ENCODE peak calls at places on chromosomes 6 and 20, in six cellular contexts. M, N, F, D, J and T are unnamed samples.

GRCh38 chr6:40719671-40720374 is 132.7 kb upstream of the LRFN2 start:
- DNase-seq in M (peak), D (no peak), J (no peak), F (peak), N (no peak), T (no peak)

GRCh38 chr6:18242062-18242851 is 22.1 kb downstream of the DEK start:
- DNase-seq in N (peak), M (peak), J (peak), F (no peak), D (no peak), T (no peak)

GRCh38 chr6:135291288-135292116 is 110.4 kb downstream of the MYB start:
- DNase-seq in M (peak), J (peak), N (no peak), D (no peak), F (no peak), T (no peak)

GRCh38 chr6:8085053-8085511 is 17.3 kb downstream of the EEF1E1 start:
- DNase-seq in N (no peak), D (no peak), M (peak), F (no peak), J (peak), T (no peak)

GRCh38 chr6:111555041-111555440 is 50.6 kb downstream of the TRAF3IP2 start:
- DNase-seq in J (no peak), D (no peak), N (no peak), F (no peak), M (no peak), T (no peak)

GRCh38 chr6:138724015-138724414 is 49.6 kb upstream of the CCDC28A start:
- DNase-seq in M (peak), D (peak), N (no peak), F (no peak), J (no peak), T (no peak)

GRCh38 chr6:143575440-143575839 is 63.9 kb upstream of the FUCA2 start:
- DNase-seq in D (peak), F (peak), M (peak), J (peak), N (peak), T (no peak)

GRCh38 chr6:3542032-3542640 is 85.3 kb upstream of the SLC22A23 start:
- DNase-seq in N (peak), M (no peak), D (peak), J (no peak), F (no peak), T (no peak)

GRCh38 chr6:12049165-12049564 is 37.1 kb downstream of the HIVEP1 start:
- DNase-seq in N (no peak), J (no peak), F (peak), M (no peak), D (no peak), T (no peak)

GRCh38 chr6:26198626-26199056 is 111.4 kb downstream of the HFE start:
- DNase-seq in M (no peak), J (no peak), N (no peak), D (no peak), F (no peak), T (no peak)

GRCh38 chr6:37705239-37706051 is 7.8 kb upstream of the MDGA1 start:
- DNase-seq in M (peak), J (peak), N (peak), F (peak), D (peak), T (peak)

GRCh38 chr6:137978252-137978896 is 111.3 kb downstream of the TNFAIP3 start:
- DNase-seq in N (peak), M (peak), J (peak), D (peak), F (peak), T (no peak)

GRCh38 chr6:28725890-28726348 is 197.9 kb downstream of the TRIM27 start:
- DNase-seq in M (peak), J (peak), D (no peak), N (no peak), F (no peak), T (no peak)

GRCh38 chr6:63348836-63349235 is 29.1 kb upstream of the LGSN start:
- DNase-seq in F (no peak), D (no peak), N (no peak), M (no peak), J (no peak), T (no peak)

DNA sequence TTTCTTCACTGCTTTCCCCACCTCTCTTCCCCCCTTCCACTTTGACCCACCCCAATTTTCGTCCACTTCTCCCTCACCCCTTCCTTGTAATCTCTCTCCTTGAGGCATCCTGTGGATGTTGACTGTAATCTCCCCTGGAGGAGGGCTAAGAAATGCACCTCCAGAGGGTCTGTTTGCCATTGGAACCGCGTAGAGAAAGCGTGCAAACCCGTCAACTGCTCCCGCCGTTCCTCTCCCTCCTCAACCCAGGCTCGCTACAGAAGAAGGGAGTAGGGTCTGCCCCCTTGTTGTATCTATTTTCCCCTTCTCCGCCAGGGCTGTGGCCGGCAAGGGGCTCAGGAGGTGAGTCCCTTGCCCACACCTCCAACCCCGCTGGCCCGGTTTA is 502 bp upstream of the HTR1E start:
- DNase-seq in N (no peak), D (no peak), J (no peak), F (no peak), M (no peak), T (no peak)
- TF ChIP-seq CTCF in N (no peak), D (no peak), J (no peak), F (no peak), M (no peak), T (no peak)

DNA sequence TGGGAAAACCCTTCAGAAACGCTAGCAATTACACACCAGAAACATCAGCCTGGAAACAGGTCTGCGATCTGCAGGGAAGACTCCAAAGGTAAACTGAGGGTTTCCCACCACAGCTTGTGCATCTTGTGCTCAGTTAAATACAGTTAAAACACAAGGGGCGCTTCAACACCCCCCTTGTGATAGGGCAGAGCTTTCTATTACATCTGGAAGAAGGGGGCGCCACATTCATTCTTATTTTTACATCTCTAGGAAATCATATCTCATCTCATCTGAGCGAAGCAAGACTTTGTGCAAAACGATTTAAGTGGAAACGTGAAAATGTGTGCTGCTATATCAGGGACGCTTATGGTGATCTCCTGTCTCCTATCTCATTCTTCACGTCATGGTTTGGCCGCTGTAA is 58.5 kb downstream of the PRND start:
- DNase-seq in D (no peak), F (no peak), M (no peak), N (no peak), J (no peak), T (no peak)
- TF ChIP-seq CTCF in D (no peak), F (no peak), M (no peak), N (no peak), J (no peak), T (no peak)

GRCh38 chr20:17960927-17961599 is 7.5 kb downstream of the SNX5 start:
- DNase-seq in D (peak), M (no peak), J (no peak), F (no peak), N (peak), T (no peak)

GRCh38 chr20:17957505-17958325 is 10.9 kb downstream of the SNX5 start:
- DNase-seq in J (no peak), F (no peak), N (no peak), D (no peak), M (no peak), T (no peak)

GRCh38 chr20:17959257-17959627 is 9.4 kb downstream of the SNX5 start:
- DNase-seq in F (no peak), D (no peak), J (no peak), N (no peak), M (no peak), T (no peak)

GRCh38 chr20:17956099-17956685 is 12.4 kb downstream of the SNX5 start:
- DNase-seq in M (no peak), F (no peak), N (no peak), D (no peak), J (no peak), T (no peak)

GRCh38 chr20:17958326-17959256 is 10.0 kb downstream of the SNX5 start:
- DNase-seq in M (no peak), N (no peak), J (no peak), D (no peak), F (no peak), T (no peak)
- TF ChIP-seq CTCF in M (no peak), N (peak), J (no peak), D (no peak), F (no peak), T (no peak)

DNA sequence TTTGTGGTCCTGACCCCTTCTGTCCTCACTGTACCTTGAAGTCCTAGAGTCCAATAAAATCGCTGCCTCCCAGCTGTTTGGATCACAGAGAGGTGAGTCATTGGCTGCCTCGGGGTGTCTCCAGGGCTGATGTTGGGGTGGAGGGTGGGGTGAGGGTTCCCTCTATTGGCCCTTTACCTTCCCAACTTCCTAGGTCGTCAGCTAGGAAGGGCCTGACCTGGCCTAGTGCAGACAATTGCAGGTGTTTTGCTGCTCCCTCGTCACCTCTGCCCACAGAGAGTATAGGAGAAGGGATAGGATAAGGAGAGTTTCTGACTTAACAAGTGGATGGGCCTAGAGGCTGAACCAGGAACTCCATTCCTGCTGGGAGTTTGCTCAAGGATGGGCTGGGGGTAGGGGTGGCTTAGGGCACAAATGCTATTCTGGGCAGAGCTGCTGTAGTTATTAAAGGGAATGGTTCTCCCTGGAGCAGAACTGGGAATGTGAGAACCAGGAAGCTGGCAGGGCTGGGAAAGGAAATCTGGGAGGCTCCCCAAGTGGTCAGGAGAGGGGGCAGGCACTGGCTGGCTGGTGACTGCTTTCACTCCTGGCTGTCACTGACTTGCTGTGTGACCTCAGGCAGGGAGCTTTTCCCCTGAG is 1.4 kb downstream of the TP53INP2 start:
- DNase-seq in J (peak), N (peak), M (peak), D (peak), F (no peak), T (no peak)
- TF ChIP-seq CTCF in J (no peak), N (peak), M (no peak), D (peak), F (peak), T (no peak)

GRCh38 chr6:73508776-73509175 is 12.1 kb downstream of the EEF1A1 start:
- DNase-seq in M (no peak), J (no peak), F (no peak), D (no peak), N (no peak), T (no peak)
- TF ChIP-seq CTCF in M (no peak), J (no peak), F (no peak), D (no peak), N (no peak), T (no peak)

GRCh38 chr20:10412591-10413408 is 21.2 kb downstream of the MKKS start:
- DNase-seq in F (no peak), M (peak), N (no peak), J (no peak), D (no peak), T (no peak)
- TF ChIP-seq CTCF in F (no peak), M (peak), N (no peak), J (peak), D (no peak), T (no peak)

DNA sequence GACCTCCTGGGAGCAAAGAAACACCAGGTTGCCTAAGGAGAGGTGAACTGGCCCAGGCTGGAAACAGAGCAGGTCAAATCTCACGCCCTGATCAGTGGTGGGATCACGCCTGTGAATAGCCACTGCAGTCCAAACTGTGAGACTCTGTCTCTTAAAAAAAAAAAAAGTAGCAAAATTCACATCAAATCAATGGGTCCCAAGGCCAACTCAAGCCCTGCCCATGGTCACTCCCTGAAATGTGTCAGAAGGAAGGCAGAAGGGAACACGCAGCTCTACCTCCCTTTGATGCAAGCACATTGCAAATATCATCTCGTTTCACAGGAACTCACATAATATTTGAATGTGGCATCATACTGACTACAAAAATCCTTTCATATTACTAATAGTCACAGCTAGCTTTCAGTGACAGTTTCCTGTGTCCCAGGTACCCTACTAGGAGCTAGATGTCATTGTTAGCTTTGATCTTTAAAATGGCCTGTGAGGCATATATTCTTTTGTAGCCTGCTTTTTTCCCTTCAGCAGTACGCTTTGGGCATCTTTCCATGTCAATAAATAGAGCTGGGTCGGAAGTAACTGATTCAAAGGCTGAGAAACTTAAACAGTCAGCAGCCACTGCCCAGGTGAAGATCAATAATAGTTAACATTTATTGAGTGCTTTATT is 14.4 kb upstream of the TTPAL start:
- DNase-seq in J (no peak), M (no peak), F (no peak), N (no peak), D (peak), T (no peak)
- TF ChIP-seq CTCF in J (no peak), M (no peak), F (no peak), N (no peak), D (no peak), T (no peak)